ENCODE peak calls at places on chromosomes 13 and 19, in eight cellular contexts. Z, O, B, J, S, K, P and L are unnamed samples.
A peak's percentile ranks its signal among the peaks of the same experiment; 100 is the strongest.

GRCh38 chr13:70960841-70961443 is 852.7 kb upstream of the KLHL1 start:
- DNase-seq in Z (no peak), O (no peak), B (peak; percentile 54), J (no peak), S (peak; percentile 54), K (no peak), P (no peak), L (peak; percentile 11)

GRCh38 chr13:94154362-94154761 is 325.1 kb downstream of the DCT start:
- DNase-seq in Z (peak; percentile 80), O (no peak), B (no peak), J (peak; percentile 40), S (no peak), K (no peak), P (no peak), L (peak; percentile 66)

GRCh38 chr13:30705672-30706071 is 29.7 kb upstream of the ALOX5AP start:
- DNase-seq in Z (no peak), O (no peak), B (no peak), J (no peak), S (no peak), K (no peak), P (no peak), L (no peak)

GRCh38 chr13:110306960-110307696 is at the start of the genes COL4A1 and COL4A2:
- DNase-seq in Z (no peak), O (no peak), B (no peak), J (no peak), S (peak; percentile 77), K (peak; percentile 81), P (no peak), L (peak; percentile 69)

GRCh38 chr19:4386038-4386782 is 14.1 kb downstream of the SH3GL1 start:
- DNase-seq in Z (no peak), O (no peak), B (no peak), J (no peak), S (no peak), K (no peak), P (peak; percentile 43), L (no peak)

GRCh38 chr13:51233117-51233826 is 11.1 kb downstream of the FAM124A start:
- DNase-seq in Z (no peak), O (no peak), B (no peak), J (no peak), S (no peak), K (no peak), P (no peak), L (no peak)

GRCh38 chr13:99087954-99088491 is 110.2 kb upstream of the DOCK9 start:
- DNase-seq in Z (no peak), O (peak; percentile 12), B (no peak), J (no peak), S (no peak), K (peak; percentile 12), P (no peak), L (no peak)

GRCh38 chr13:34474469-34474868 is 467.6 kb upstream of the NBEA start:
- DNase-seq in Z (no peak), O (no peak), B (no peak), J (no peak), S (no peak), K (no peak), P (no peak), L (no peak)

GRCh38 chr19:45250832-45251451 is at the start of gene MARK4:
- DNase-seq in Z (no peak), O (peak; percentile 55), B (peak; percentile 63), J (peak; percentile 51), S (peak; percentile 57), K (peak; percentile 52), P (peak; percentile 39), L (no peak)

GRCh38 chr13:112143046-112143752 is 76.2 kb downstream of the SOX1 start:
- DNase-seq in Z (no peak), O (no peak), B (no peak), J (peak; percentile 23), S (no peak), K (no peak), P (no peak), L (no peak)

GRCh38 chr19:50312967-50313811 is 16.0 kb downstream of the KCNC3 start:
- DNase-seq in Z (no peak), O (no peak), B (no peak), J (no peak), S (no peak), K (no peak), P (no peak), L (no peak)

GRCh38 chr19:36420961-36421748 is 2.7 kb upstream of the ZFP82 start:
- DNase-seq in Z (no peak), O (no peak), B (no peak), J (no peak), S (peak; percentile 46), K (peak; percentile 18), P (peak; percentile 30), L (peak; percentile 14)

GRCh38 chr19:19775891-19776205 is 42.9 kb upstream of the ZNF14 start:
- DNase-seq in Z (no peak), O (no peak), B (no peak), J (no peak), S (peak; percentile 4), K (no peak), P (no peak), L (no peak)

GRCh38 chr13:76455960-76456359 is 430.2 kb downstream of the KCTD12 start:
- DNase-seq in Z (peak; percentile 48), O (no peak), B (no peak), J (no peak), S (peak; percentile 33), K (no peak), P (no peak), L (no peak)

GRCh38 chr19:6677924-6678689 is 8.1 kb upstream of the TNFSF14 start:
- DNase-seq in Z (no peak), O (peak; percentile 71), B (peak; percentile 18), J (no peak), S (peak; percentile 19), K (no peak), P (no peak), L (peak; percentile 35)

GRCh38 chr19:48393559-48394330 is at the start of gene GRIN2D:
- DNase-seq in Z (no peak), O (no peak), B (peak; percentile 48), J (no peak), S (peak; percentile 40), K (no peak), P (peak; percentile 18), L (no peak)

GRCh38 chr13:41130356-41130755 is 2.2 kb downstream of the KBTBD6 start:
- DNase-seq in Z (no peak), O (no peak), B (no peak), J (no peak), S (peak; percentile 44), K (no peak), P (no peak), L (no peak)

GRCh38 chr13:33242984-33243617 is 42.5 kb downstream of the STARD13 start:
- DNase-seq in Z (no peak), O (no peak), B (no peak), J (no peak), S (no peak), K (no peak), P (no peak), L (no peak)

GRCh38 chr19:40521276-40521675 is 54.5 kb downstream of the SPTBN4 start:
- DNase-seq in Z (no peak), O (no peak), B (no peak), J (no peak), S (peak; percentile 47), K (no peak), P (no peak), L (no peak)